ENCODE peak calls at places on chromosomes 7 and 10, in ten cellular contexts. Z, Q, I, V, B, P, L, Y, S and C are unnamed samples.

GRCh38 chr7:54992876-54993490 is 25.8 kb upstream of the EGFR start:
- DNase-seq in V (no peak), Z (no peak), L (no peak), P (no peak), S (no peak), Y (no peak), I (no peak), Q (no peak), B (peak), C (no peak)

GRCh38 chr10:43055991-43056567 is 20.8 kb upstream of the RET start:
- DNase-seq in Z (no peak), B (no peak), P (peak), I (peak), Q (peak), V (no peak), S (no peak), Y (no peak), L (no peak), C (peak)

GRCh38 chr10:70053896-70054641 is 1.4 kb downstream of the MACROH2A2 start:
- DNase-seq in V (no peak), Q (peak), L (peak), P (peak), Z (no peak), Y (no peak), S (no peak), B (no peak), I (peak), C (no peak)

GRCh38 chr7:37097983-37098382 is 350.7 kb downstream of the ELMO1 start:
- DNase-seq in B (peak), V (no peak), I (no peak), Q (no peak), Y (no peak), Z (no peak), S (no peak), P (no peak), L (no peak), C (no peak)

GRCh38 chr7:139648617-139648932 is 125.1 kb downstream of the CLEC2L start:
- DNase-seq in Q (no peak), L (no peak), S (no peak), Y (no peak), P (no peak), I (no peak), V (no peak), B (no peak), Z (no peak), C (no peak)

GRCh38 chr10:89301231-89301630 is 615 bp upstream of the IFIT2 start:
- DNase-seq in B (no peak), Z (no peak), Q (no peak), L (no peak), I (peak), Y (no peak), P (no peak), V (no peak), S (no peak), C (no peak)

GRCh38 chr10:132712291-132712690 is 73.7 kb downstream of the NKX6-2 start:
- DNase-seq in L (no peak), V (no peak), Y (no peak), P (peak), S (no peak), Z (no peak), Q (no peak), I (no peak), B (no peak), C (peak)

GRCh38 chr10:132942101-132942739 is at the start of gene CFAP46:
- DNase-seq in B (no peak), Y (no peak), I (no peak), Q (peak), V (peak), Z (no peak), L (no peak), P (no peak), S (no peak), C (no peak)

GRCh38 chr7:70710011-70710480 is 421.9 kb upstream of the GALNT17 start:
- DNase-seq in Q (no peak), B (no peak), P (no peak), I (no peak), L (no peak), Y (no peak), Z (no peak), V (no peak), S (peak), C (no peak)

GRCh38 chr7:150567168-150567567 is at the start of gene GIMAP4:
- DNase-seq in V (no peak), L (no peak), B (no peak), Y (no peak), P (no peak), Q (no peak), Z (no peak), S (no peak), I (no peak), C (no peak)

GRCh38 chr10:26540601-26541000 is 102.5 kb downstream of the APBB1IP start:
- DNase-seq in V (no peak), Y (no peak), I (no peak), Q (no peak), L (no peak), P (no peak), B (no peak), Z (no peak), S (peak), C (no peak)

GRCh38 chr10:32205666-32206065 is 141.3 kb downstream of the EPC1 start:
- DNase-seq in B (no peak), Q (no peak), Z (no peak), Y (no peak), V (no peak), S (no peak), L (no peak), P (no peak), I (no peak), C (no peak)

GRCh38 chr7:12030116-12030515 is 181.0 kb upstream of the TMEM106B start:
- DNase-seq in B (no peak), V (no peak), Y (no peak), I (no peak), Q (no peak), L (no peak), Z (no peak), P (no peak), S (no peak), C (no peak)

GRCh38 chr7:98613601-98614425 is 3.3 kb upstream of the NPTX2 start:
- DNase-seq in P (no peak), S (no peak), Y (no peak), Q (no peak), B (no peak), I (no peak), V (no peak), L (no peak), Z (no peak), C (no peak)

GRCh38 chr10:114486938-114487814 is 82.9 kb upstream of the AFAP1L2 start:
- DNase-seq in S (no peak), B (no peak), P (no peak), V (no peak), L (peak), Z (no peak), Q (peak), Y (no peak), I (no peak), C (no peak)
- TF ChIP-seq EP300 in S (no peak), B (no peak), P (no peak), V (no peak), L (no peak), Z (no peak), Q (no peak), Y (no peak), I (no peak), C (no peak)

GRCh38 chr10:66860376-66860945 is 65.4 kb upstream of the LRRTM3 start:
- DNase-seq in B (no peak), V (no peak), L (no peak), P (no peak), Z (no peak), S (no peak), I (no peak), Y (no peak), Q (no peak), C (no peak)
- TF ChIP-seq POLR2AphosphoS5 in B (no peak), V (no peak), L (no peak), P (no peak), Z (no peak), S (no peak), I (no peak), Y (no peak), Q (no peak), C (no peak)

DNA sequence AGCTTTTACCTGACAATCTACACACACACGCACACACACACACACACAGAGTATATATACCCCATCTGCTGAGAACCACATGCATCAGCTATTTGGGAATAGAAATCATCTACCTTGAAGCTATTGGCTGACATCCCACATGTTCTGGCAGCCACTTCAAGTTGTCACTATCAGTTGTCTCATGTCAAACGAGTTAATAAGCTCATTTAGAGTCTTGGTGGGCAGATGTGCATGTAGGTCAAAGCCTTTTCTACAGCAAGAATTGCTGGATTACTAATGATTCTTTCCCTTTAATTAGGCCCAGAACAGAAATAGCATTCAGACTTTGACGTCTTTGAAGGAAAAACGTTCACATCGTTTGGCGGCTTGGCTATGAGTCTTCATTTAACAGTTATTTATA is 36.8 kb downstream of the COL28A1 start:
- DNase-seq in I (no peak), P (no peak), V (no peak), Z (no peak), Q (no peak), S (no peak), Y (no peak), B (no peak), L (no peak), C (no peak)
- TF ChIP-seq EP300 in I (no peak), P (no peak), V (no peak), Z (no peak), Q (no peak), S (no peak), Y (no peak), B (no peak), L (no peak), C (no peak)

DNA sequence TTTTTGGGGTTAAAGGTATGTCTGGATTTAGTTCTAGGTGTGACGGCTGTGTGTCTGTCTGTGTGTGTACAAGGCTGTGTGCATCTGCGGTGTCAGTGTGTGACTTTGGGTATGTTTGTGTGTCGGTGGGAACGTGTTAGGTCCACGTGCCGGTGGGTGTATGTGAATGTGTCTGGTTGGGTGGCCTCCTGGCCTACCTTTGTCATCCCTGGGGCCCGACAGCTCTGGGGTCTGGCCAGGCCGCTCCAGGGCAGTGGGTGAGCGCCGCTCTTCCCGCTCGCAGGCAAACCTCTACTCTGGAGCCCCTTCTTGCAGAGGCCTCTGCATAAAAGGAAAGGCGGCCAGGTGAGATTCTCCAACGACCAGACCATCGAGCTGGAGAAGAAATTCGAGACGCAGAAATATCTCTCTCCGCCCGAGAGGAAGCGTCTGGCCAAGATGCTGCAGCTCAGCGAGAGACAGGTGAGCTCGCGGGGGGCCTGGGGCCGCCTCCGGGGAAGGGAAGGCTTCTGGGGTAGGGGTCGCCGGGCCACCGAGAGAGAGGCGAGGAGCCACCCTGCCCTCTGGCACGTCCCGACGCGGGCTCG is 2.4 kb downstream of the HHEX start:
- DNase-seq in S (no peak), Y (no peak), P (no peak), V (no peak), Q (no peak), L (no peak), I (no peak), B (peak), Z (no peak), C (no peak)
- TF ChIP-seq POLR2AphosphoS5 in S (no peak), Y (no peak), P (no peak), V (no peak), Q (no peak), L (no peak), I (no peak), B (no peak), Z (no peak), C (no peak)

DNA sequence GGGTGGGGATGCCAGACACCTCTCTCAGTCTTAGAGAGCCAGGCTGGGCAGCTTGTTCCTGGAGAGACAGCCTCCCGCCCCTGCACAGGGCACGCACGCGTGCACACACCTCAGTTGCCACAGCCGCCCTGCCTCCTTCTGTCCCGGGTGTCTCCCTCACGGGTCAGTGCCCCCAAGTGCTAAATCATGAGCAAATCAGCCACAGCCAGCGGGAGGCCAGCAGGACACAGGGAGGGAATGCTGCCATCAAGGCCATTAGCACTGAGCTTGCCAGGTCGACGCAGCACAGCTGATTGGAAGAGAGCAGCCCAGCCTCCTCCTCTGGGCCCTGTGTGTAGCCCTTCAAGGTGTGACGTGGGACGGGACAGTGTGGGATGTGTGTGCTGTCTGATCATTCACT is 130.4 kb downstream of the CDH23 start:
- DNase-seq in B (no peak), P (no peak), Q (no peak), V (no peak), I (no peak), S (no peak), Y (no peak), L (no peak), Z (no peak), C (no peak)
- TF ChIP-seq EP300 in B (no peak), P (no peak), Q (no peak), V (no peak), I (no peak), S (no peak), Y (no peak), L (no peak), Z (no peak), C (no peak)

GRCh38 chr10:35218339-35218955 is 91.8 kb downstream of the CREM start:
- DNase-seq in Q (peak), L (peak), S (peak), Y (no peak), Z (peak), V (peak), B (peak), I (peak), P (peak), C (peak)
- TF ChIP-seq POLR2AphosphoS5 in Q (no peak), L (no peak), S (no peak), Y (no peak), Z (no peak), V (no peak), B (peak), I (no peak), P (no peak), C (no peak)

GRCh38 chr10:30736685-30737232 is 107.2 kb upstream of the LYZL2 start:
- DNase-seq in P (peak), L (no peak), I (peak), Z (no peak), Y (no peak), V (peak), B (no peak), Q (no peak), S (peak), C (no peak)
- TF ChIP-seq EP300 in P (peak), L (no peak), I (peak), Z (no peak), Y (no peak), V (no peak), B (no peak), Q (peak), S (peak), C (no peak)

DNA sequence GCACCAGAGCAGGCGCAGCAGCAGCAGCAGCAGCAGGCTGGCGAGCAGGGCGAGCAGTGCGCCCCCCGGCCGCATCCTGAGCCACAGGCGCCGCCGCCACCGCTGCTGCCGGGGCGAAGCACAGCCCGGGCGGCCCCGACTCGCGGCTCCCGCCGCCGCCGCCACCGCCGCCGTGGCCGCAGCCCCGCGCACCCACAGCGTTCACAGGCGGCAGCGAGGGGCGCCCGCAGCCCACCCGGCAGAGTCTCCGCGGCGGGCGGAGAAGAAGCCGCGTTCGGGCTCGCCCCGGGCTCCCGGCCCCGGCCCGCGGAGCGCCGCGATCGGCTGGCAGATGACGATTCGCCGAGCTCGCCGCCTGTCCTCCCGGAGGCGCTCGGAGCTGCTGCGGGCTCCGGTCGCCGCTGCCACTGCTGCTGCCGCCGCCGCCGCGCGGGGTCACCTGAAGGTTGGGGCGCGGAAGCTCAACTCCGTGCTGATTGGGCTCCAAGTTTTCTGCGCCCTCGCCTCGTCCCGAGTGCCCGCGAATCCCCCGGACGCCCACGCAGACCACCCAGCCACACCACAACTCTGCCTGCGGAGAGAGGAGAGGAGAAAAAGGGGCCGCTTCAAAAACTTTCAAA is at the start of gene ST8SIA6:
- DNase-seq in S (no peak), L (no peak), I (peak), B (no peak), Y (no peak), V (peak), Z (peak), P (no peak), Q (peak), C (no peak)
- TF ChIP-seq POLR2AphosphoS5 in S (no peak), L (no peak), I (no peak), B (no peak), Y (no peak), V (no peak), Z (peak), P (no peak), Q (no peak), C (no peak)

DNA sequence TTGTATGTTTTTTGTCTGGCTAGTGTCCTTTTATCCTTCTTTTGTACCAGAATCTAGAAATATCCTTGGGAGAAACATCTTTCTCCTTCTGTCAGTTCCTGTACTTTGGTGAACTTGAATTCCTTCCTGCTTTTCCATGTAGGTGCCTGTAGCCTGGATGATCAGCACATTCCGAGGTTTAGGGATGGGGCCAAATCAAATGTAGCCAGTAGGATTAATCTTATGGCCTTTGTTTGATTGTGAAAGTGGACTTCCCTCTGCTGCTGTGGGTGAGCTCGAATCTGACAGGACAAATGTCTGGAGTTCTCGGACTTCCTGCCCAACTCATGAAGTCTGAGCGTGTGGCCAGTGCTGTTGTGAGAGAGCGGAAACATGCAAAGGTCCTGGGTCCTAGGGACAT is 33.2 kb upstream of the NAMPT start:
- DNase-seq in V (no peak), Z (no peak), P (no peak), Y (no peak), Q (no peak), B (no peak), L (no peak), I (no peak), S (no peak), C (no peak)
- TF ChIP-seq EP300 in V (no peak), Z (no peak), P (no peak), Y (no peak), Q (no peak), B (no peak), L (no peak), I (no peak), S (no peak), C (no peak)